ENCODE peak calls at places on chromosomes 11 and 22, in ten cellular contexts. I, B, U, L, S, X, H, E, N and D are unnamed samples.

GRCh38 chr11:76935030-76935429 is 74.3 kb downstream of the ACER3 start:
- DNase-seq in B (no peak), E (no peak), H (no peak), X (no peak), L (no peak), N (no peak), U (no peak), S (no peak), I (no peak), D (no peak)

GRCh38 chr22:45832959-45833580 is 143.9 kb downstream of the WNT7B start:
- DNase-seq in U (no peak), S (no peak), N (no peak), I (no peak), L (no peak), B (no peak), X (no peak), H (no peak), E (no peak), D (no peak)

GRCh38 chr22:22684605-22685561 is 40.5 kb downstream of the GGTLC2 start:
- DNase-seq in X (no peak), I (peak), N (no peak), B (no peak), S (peak), L (peak), U (no peak), E (peak), H (peak), D (no peak)

GRCh38 chr11:97667057-97667456 is 1277.2 kb downstream of the JRKL start:
- DNase-seq in E (no peak), I (no peak), X (no peak), B (no peak), S (no peak), N (no peak), U (no peak), L (no peak), H (no peak), D (no peak)

GRCh38 chr11:12213920-12214319 is 103.5 kb downstream of the MICAL2 start:
- DNase-seq in U (no peak), E (no peak), B (no peak), S (no peak), I (no peak), N (no peak), X (no peak), L (no peak), H (no peak), D (no peak)

GRCh38 chr22:30088468-30088867 is 8.2 kb downstream of the HORMAD2 start:
- DNase-seq in B (no peak), N (no peak), L (no peak), I (no peak), U (no peak), S (no peak), H (no peak), E (no peak), X (no peak), D (no peak)

GRCh38 chr11:88849368-88849767 is 216.4 kb downstream of the GRM5 start:
- DNase-seq in L (no peak), U (no peak), E (peak), B (no peak), H (no peak), I (no peak), S (no peak), N (no peak), X (no peak), D (no peak)

GRCh38 chr11:20676658-20677057 is 7.3 kb downstream of the NELL1 start:
- DNase-seq in B (no peak), L (no peak), X (no peak), S (no peak), E (no peak), H (no peak), I (no peak), U (no peak), N (no peak), D (no peak)

GRCh38 chr11:118258410-118258809 is 5.7 kb downstream of the MPZL2 start:
- DNase-seq in I (no peak), L (no peak), S (no peak), N (no peak), B (no peak), U (no peak), E (no peak), X (no peak), H (no peak), D (no peak)
- TF ChIP-seq CTCF in I (peak), L (no peak), S (peak), N (no peak), B (no peak), U (no peak), E (no peak), X (peak), H (no peak), D (no peak)

GRCh38 chr22:49046546-49047305 is 780.9 kb downstream of the BRD1 start:
- DNase-seq in L (peak), U (no peak), H (peak), E (no peak), S (no peak), B (peak), X (no peak), N (no peak), I (peak), D (no peak)
- TF ChIP-seq CTCF in L (peak), U (no peak), H (peak), E (no peak), S (no peak), B (peak), X (peak), N (peak), I (peak), D (no peak)

DNA sequence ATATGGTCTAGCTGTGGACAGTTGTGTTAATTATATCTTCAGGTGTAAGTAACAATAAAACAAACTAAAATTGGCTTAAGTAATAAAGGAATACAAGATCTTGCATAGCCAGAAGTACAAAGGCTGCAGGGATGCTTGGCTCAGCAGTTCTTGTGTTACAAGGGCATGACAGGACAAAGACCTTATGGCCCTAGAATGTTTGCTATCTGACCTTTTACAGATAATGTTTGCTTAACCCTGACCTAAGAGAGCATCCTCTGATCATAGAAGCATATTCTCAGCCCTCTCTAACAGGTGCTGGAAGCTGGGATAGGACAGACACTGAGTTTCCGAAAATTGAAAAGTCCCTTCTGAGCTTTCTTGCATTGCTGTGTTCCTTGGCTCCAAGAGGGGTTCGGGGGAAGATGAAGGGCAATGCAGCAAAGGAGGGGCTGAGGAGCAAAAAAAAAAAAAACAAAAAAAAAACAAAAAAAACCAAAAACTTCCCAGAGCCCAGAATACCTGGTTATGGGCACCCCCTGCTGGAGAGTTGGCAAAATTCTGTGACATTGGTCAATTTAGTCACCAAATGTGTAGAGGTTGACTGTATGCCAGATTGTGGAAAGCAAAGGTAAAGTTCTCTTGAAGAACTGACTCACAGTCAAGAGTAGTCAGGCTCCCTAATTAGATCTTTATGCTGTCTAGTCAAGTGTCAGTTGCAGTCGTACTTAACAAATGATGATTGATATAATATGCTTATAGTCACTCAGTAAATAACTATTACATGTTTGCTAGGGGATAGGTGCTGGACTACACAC is 10.4 kb upstream of the HIKESHI start:
- DNase-seq in B (peak), N (no peak), U (no peak), S (peak), E (peak), I (peak), L (peak), H (peak), X (no peak), D (no peak)
- TF ChIP-seq CTCF in B (peak), N (peak), U (peak), S (peak), E (peak), I (peak), L (peak), H (peak), X (peak), D (peak)

GRCh38 chr11:69705901-69706787 is 2.3 kb upstream of the FGF19 start:
- DNase-seq in X (no peak), B (no peak), H (peak), N (no peak), L (no peak), S (no peak), U (no peak), E (no peak), I (no peak), D (no peak)

GRCh38 chr11:69705246-69705856 is 1.5 kb upstream of the FGF19 start:
- DNase-seq in H (no peak), S (no peak), I (no peak), U (no peak), L (no peak), E (no peak), B (no peak), N (no peak), X (no peak), D (no peak)

GRCh38 chr11:69702769-69703510 is 882 bp downstream of the FGF19 start:
- DNase-seq in B (no peak), L (no peak), U (no peak), S (no peak), I (peak), X (no peak), E (no peak), H (peak), N (no peak), D (no peak)

GRCh38 chr11:69703711-69704507 is at the start of gene FGF19:
- DNase-seq in L (no peak), U (no peak), S (no peak), B (no peak), E (no peak), X (no peak), H (peak), N (no peak), I (peak), D (no peak)

DNA sequence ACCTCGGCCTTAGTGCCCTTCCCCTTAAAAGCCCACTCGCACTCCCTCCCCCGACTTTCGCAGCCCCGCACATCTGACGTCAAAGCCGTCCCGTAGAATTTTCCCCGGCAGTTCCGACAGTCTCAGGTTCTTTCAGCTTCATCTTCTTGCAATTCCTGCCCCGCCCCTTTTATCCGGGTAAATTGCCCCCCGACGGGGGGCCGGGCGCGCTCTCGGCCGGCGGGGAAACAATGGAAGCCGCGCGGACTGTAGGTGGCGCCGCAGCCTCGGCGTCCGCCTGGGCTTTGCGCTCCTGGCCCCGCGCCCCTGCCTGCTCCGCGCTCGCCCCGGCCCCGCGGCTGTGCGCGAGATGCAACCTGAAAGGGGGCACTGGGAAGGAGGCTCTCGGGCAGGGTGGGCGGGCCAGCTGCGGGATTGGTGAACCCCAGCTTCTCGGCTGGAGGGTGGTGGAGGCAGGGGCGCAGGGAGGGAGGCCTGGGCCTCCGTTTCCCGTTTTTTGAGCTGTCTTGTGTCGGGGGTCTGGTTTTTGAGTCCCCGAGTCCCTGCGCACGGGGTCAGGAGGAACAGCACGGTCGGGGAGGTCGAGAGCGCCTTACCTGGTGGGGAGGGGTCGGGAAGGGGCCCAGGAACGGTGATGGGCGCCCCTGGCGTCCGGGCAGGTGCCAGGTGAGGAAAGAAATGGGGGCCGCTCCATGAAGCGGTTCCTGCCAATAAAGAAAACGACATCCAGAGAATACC is 855 bp upstream of the FGF19 start:
- DNase-seq in L (no peak), X (peak), S (peak), I (peak), E (no peak), N (no peak), H (peak), B (no peak), U (peak), D (no peak)
- TF ChIP-seq CTCF in L (no peak), X (peak), S (peak), I (peak), E (peak), N (peak), H (peak), B (peak), U (peak), D (no peak)

GRCh38 chr11:34358666-34359547 is 1.1 kb upstream of the ABTB2 start:
- DNase-seq in H (peak), X (peak), S (peak), E (peak), B (peak), U (peak), I (peak), N (peak), L (peak), D (peak)
- TF ChIP-seq CTCF in H (peak), X (peak), S (peak), E (peak), B (peak), U (peak), I (peak), N (peak), L (peak), D (peak)

GRCh38 chr22:27551402-27551801 is 250.2 kb downstream of the MN1 start:
- DNase-seq in E (no peak), I (no peak), H (no peak), X (no peak), N (no peak), L (no peak), U (no peak), S (no peak), B (no peak), D (no peak)
- TF ChIP-seq CTCF in E (no peak), I (no peak), H (no peak), X (no peak), N (no peak), L (no peak), U (no peak), S (no peak), B (no peak), D (no peak)

GRCh38 chr11:34866375-34866774 is 49.8 kb downstream of the APIP start:
- DNase-seq in X (no peak), N (no peak), L (no peak), E (no peak), U (no peak), I (no peak), S (peak), B (no peak), H (no peak), D (no peak)

GRCh38 chr11:34874202-34874601 is 42.0 kb downstream of the APIP start:
- DNase-seq in X (no peak), U (no peak), H (no peak), L (no peak), B (no peak), S (no peak), I (no peak), E (no peak), N (no peak), D (no peak)

GRCh38 chr11:34865261-34865660 is 50.9 kb downstream of the APIP start:
- DNase-seq in E (no peak), S (no peak), B (no peak), I (no peak), H (no peak), L (no peak), N (no peak), U (no peak), X (no peak), D (no peak)

GRCh38 chr11:34870548-34871209 is 45.5 kb downstream of the APIP start:
- DNase-seq in N (no peak), H (no peak), S (no peak), X (no peak), U (no peak), E (no peak), L (no peak), B (no peak), I (no peak), D (no peak)

DNA sequence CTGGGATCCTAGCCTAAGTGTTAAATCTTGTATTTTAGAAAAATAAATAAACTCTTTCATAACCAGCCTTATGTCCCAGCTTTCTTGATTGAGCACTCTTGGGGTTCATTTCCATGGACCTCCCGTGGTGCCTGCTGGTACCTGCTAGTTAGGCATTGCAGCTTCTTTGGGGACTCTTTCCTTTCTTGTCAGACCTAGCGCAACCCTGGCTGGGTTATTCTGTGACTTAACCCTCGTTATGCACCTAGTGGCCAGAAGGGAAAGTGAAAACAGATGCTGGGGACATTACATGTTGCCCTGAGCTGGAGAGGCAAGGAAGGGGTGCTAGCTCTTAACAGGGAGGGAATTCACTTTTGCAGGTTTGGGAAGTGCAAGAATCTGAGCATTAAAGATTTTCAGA is 46.8 kb downstream of the APIP start:
- DNase-seq in H (no peak), N (no peak), U (no peak), E (no peak), S (no peak), L (no peak), B (no peak), I (no peak), X (no peak), D (no peak)
- TF ChIP-seq CTCF in H (no peak), N (no peak), U (no peak), E (no peak), S (no peak), L (no peak), B (no peak), I (peak), X (peak), D (no peak)

DNA sequence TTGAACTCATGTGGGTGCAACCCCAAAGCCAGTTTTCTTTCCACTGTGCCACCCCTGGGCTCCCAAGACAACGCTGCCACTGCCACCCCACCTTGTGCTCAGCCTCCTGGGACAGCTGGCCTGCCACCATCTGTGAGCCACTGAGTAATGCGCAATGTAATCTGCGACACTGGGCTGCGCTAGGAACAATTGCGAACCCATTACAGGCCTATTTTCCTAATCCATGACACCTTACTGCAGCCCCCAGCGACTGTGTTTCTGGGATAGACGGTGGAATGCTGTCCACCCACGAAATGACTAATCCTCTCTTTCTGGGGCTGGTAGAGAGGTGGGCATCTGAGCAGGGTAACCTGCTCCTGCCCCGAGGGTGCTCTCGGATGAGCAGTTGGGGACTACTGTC is 22.2 kb downstream of the FLRT1 start:
- DNase-seq in E (no peak), S (no peak), U (no peak), X (no peak), I (no peak), L (no peak), H (no peak), N (no peak), B (no peak), D (no peak)
- TF ChIP-seq CTCF in E (no peak), S (no peak), U (no peak), X (no peak), I (no peak), L (no peak), H (no peak), N (no peak), B (no peak), D (no peak)